ENCODE peak calls at places on chromosomes 5 and 9, in eight cellular contexts. One of them, this sample, is unnamed.

GRCh38 chr5:149005077-149005892 is 57.6 kb downstream of the SH3TC2 start:
- DNase-seq in SK-N-SH: peak
- DNase-seq in CMK: no peak
- DNase-seq in fibroblast of gingiva: peak
- DNase-seq in erythroblast: no peak
- DNase-seq in ecto neural progenitor cell: no peak
- DNase-seq in T-helper 17 cell: no peak
- DNase-seq in T-helper 9 cell: no peak
- DNase-seq in this sample: no peak

GRCh38 chr5:14008819-14009311 is 64.4 kb upstream of the DNAH5 start:
- DNase-seq in T-helper 17 cell: no peak
- DNase-seq in CMK: no peak
- DNase-seq in ecto neural progenitor cell: no peak
- DNase-seq in fibroblast of gingiva: peak
- DNase-seq in erythroblast: no peak
- DNase-seq in T-helper 9 cell: no peak
- DNase-seq in SK-N-SH: no peak
- DNase-seq in this sample: no peak

GRCh38 chr5:120139039-120139438 is 325.1 kb upstream of the PRR16 start:
- DNase-seq in SK-N-SH: no peak
- DNase-seq in CMK: no peak
- DNase-seq in erythroblast: peak
- DNase-seq in fibroblast of gingiva: peak
- DNase-seq in T-helper 17 cell: no peak
- DNase-seq in T-helper 9 cell: no peak
- DNase-seq in ecto neural progenitor cell: no peak
- DNase-seq in this sample: no peak

GRCh38 chr9:97501177-97501971 is at the start of gene TMOD1:
- DNase-seq in fibroblast of gingiva: peak
- DNase-seq in ecto neural progenitor cell: peak
- DNase-seq in T-helper 9 cell: peak
- DNase-seq in SK-N-SH: peak
- DNase-seq in CMK: peak
- DNase-seq in T-helper 17 cell: peak
- DNase-seq in erythroblast: peak
- DNase-seq in this sample: no peak

GRCh38 chr9:18317896-18318295 is 156.1 kb upstream of the ADAMTSL1 start:
- DNase-seq in CMK: no peak
- DNase-seq in T-helper 9 cell: no peak
- DNase-seq in fibroblast of gingiva: peak
- DNase-seq in SK-N-SH: no peak
- DNase-seq in ecto neural progenitor cell: no peak
- DNase-seq in erythroblast: no peak
- DNase-seq in T-helper 17 cell: no peak
- DNase-seq in this sample: no peak

GRCh38 chr9:32264171-32264862 is 120.1 kb upstream of the ACO1 start:
- DNase-seq in SK-N-SH: peak
- DNase-seq in T-helper 9 cell: no peak
- DNase-seq in T-helper 17 cell: no peak
- DNase-seq in fibroblast of gingiva: no peak
- DNase-seq in erythroblast: peak
- DNase-seq in ecto neural progenitor cell: peak
- DNase-seq in CMK: no peak
- DNase-seq in this sample: no peak

GRCh38 chr5:126865299-126865698 is 88.4 kb downstream of the LMNB1 start:
- DNase-seq in ecto neural progenitor cell: no peak
- DNase-seq in T-helper 17 cell: no peak
- DNase-seq in fibroblast of gingiva: peak
- DNase-seq in SK-N-SH: no peak
- DNase-seq in erythroblast: no peak
- DNase-seq in T-helper 9 cell: no peak
- DNase-seq in CMK: no peak
- DNase-seq in this sample: no peak

GRCh38 chr5:159854916-159855315 is 61.4 kb upstream of the ADRA1B start:
- DNase-seq in fibroblast of gingiva: no peak
- DNase-seq in T-helper 9 cell: no peak
- DNase-seq in CMK: no peak
- DNase-seq in erythroblast: no peak
- DNase-seq in ecto neural progenitor cell: no peak
- DNase-seq in T-helper 17 cell: no peak
- DNase-seq in SK-N-SH: no peak
- DNase-seq in this sample: no peak

GRCh38 chr9:21710792-21711191 is 91.6 kb upstream of the MTAP start:
- DNase-seq in CMK: no peak
- DNase-seq in fibroblast of gingiva: no peak
- DNase-seq in T-helper 17 cell: no peak
- DNase-seq in T-helper 9 cell: no peak
- DNase-seq in ecto neural progenitor cell: no peak
- DNase-seq in erythroblast: no peak
- DNase-seq in SK-N-SH: no peak
- DNase-seq in this sample: no peak

GRCh38 chr5:145701404-145701803 is 133.7 kb downstream of the PRELID2 start:
- DNase-seq in T-helper 9 cell: no peak
- DNase-seq in erythroblast: no peak
- DNase-seq in SK-N-SH: no peak
- DNase-seq in CMK: no peak
- DNase-seq in T-helper 17 cell: no peak
- DNase-seq in fibroblast of gingiva: no peak
- DNase-seq in ecto neural progenitor cell: no peak
- DNase-seq in this sample: no peak

GRCh38 chr9:23826120-23826629 is at the start of gene ELAVL2:
- DNase-seq in fibroblast of gingiva: peak
- DNase-seq in T-helper 9 cell: no peak
- DNase-seq in ecto neural progenitor cell: peak
- DNase-seq in CMK: no peak
- DNase-seq in SK-N-SH: peak
- DNase-seq in T-helper 17 cell: no peak
- DNase-seq in erythroblast: peak
- DNase-seq in this sample: no peak

GRCh38 chr5:100668511-100668910 is 133.3 kb downstream of the FAM174A start:
- DNase-seq in ecto neural progenitor cell: no peak
- DNase-seq in SK-N-SH: no peak
- DNase-seq in T-helper 17 cell: no peak
- DNase-seq in fibroblast of gingiva: no peak
- DNase-seq in CMK: no peak
- DNase-seq in T-helper 9 cell: no peak
- DNase-seq in erythroblast: no peak
- DNase-seq in this sample: no peak

GRCh38 chr5:94613583-94613982 is 4.8 kb downstream of the KIAA0825 start:
- DNase-seq in fibroblast of gingiva: no peak
- DNase-seq in CMK: no peak
- DNase-seq in SK-N-SH: peak
- DNase-seq in T-helper 17 cell: no peak
- DNase-seq in ecto neural progenitor cell: no peak
- DNase-seq in T-helper 9 cell: no peak
- DNase-seq in erythroblast: peak
- DNase-seq in this sample: no peak

GRCh38 chr9:1839984-1840383 is 175.2 kb upstream of the SMARCA2 start:
- DNase-seq in T-helper 9 cell: no peak
- DNase-seq in ecto neural progenitor cell: no peak
- DNase-seq in T-helper 17 cell: no peak
- DNase-seq in fibroblast of gingiva: no peak
- DNase-seq in erythroblast: no peak
- DNase-seq in SK-N-SH: no peak
- DNase-seq in CMK: no peak
- DNase-seq in this sample: no peak

GRCh38 chr5:176609724-176610429 is at the start of gene GPRIN1:
- DNase-seq in ecto neural progenitor cell: peak
- DNase-seq in CMK: peak
- DNase-seq in SK-N-SH: peak
- DNase-seq in T-helper 9 cell: peak
- DNase-seq in fibroblast of gingiva: peak
- DNase-seq in T-helper 17 cell: peak
- DNase-seq in erythroblast: peak
- DNase-seq in this sample: peak

GRCh38 chr9:109894444-109894843 is 114.4 kb downstream of the PALM2AKAP2 start:
- DNase-seq in SK-N-SH: no peak
- DNase-seq in erythroblast: no peak
- DNase-seq in ecto neural progenitor cell: no peak
- DNase-seq in T-helper 9 cell: no peak
- DNase-seq in CMK: no peak
- DNase-seq in fibroblast of gingiva: no peak
- DNase-seq in T-helper 17 cell: no peak
- DNase-seq in this sample: no peak

GRCh38 chr9:38408719-38409118 is 15.5 kb downstream of the IGFBPL1 start:
- DNase-seq in T-helper 9 cell: no peak
- DNase-seq in fibroblast of gingiva: no peak
- DNase-seq in CMK: no peak
- DNase-seq in T-helper 17 cell: no peak
- DNase-seq in ecto neural progenitor cell: no peak
- DNase-seq in erythroblast: no peak
- DNase-seq in SK-N-SH: no peak
- DNase-seq in this sample: no peak

GRCh38 chr5:122507581-122507980 is 195.5 kb downstream of the SNCAIP start:
- DNase-seq in ecto neural progenitor cell: no peak
- DNase-seq in T-helper 17 cell: no peak
- DNase-seq in erythroblast: no peak
- DNase-seq in fibroblast of gingiva: no peak
- DNase-seq in CMK: no peak
- DNase-seq in T-helper 9 cell: no peak
- DNase-seq in SK-N-SH: no peak
- DNase-seq in this sample: no peak

GRCh38 chr5:135623186-135623715 is 44.5 kb upstream of the CXCL14 start:
- DNase-seq in T-helper 9 cell: no peak
- DNase-seq in erythroblast: no peak
- DNase-seq in fibroblast of gingiva: no peak
- DNase-seq in SK-N-SH: no peak
- DNase-seq in T-helper 17 cell: no peak
- DNase-seq in CMK: no peak
- DNase-seq in ecto neural progenitor cell: no peak
- DNase-seq in this sample: no peak

GRCh38 chr9:112271466-112272098 is 61.8 kb downstream of the PTBP3 start:
- DNase-seq in ecto neural progenitor cell: no peak
- DNase-seq in SK-N-SH: no peak
- DNase-seq in erythroblast: no peak
- DNase-seq in fibroblast of gingiva: no peak
- DNase-seq in T-helper 9 cell: no peak
- DNase-seq in CMK: no peak
- DNase-seq in T-helper 17 cell: no peak
- DNase-seq in this sample: no peak

GRCh38 chr9:117541192-117541591 is 126.3 kb upstream of the ASTN2 start:
- DNase-seq in T-helper 17 cell: no peak
- DNase-seq in CMK: no peak
- DNase-seq in ecto neural progenitor cell: no peak
- DNase-seq in SK-N-SH: no peak
- DNase-seq in erythroblast: no peak
- DNase-seq in T-helper 9 cell: no peak
- DNase-seq in fibroblast of gingiva: no peak
- DNase-seq in this sample: no peak

GRCh38 chr9:136117291-136118060 is 1.2 kb downstream of the TMEM250 start:
- DNase-seq in SK-N-SH: peak
- DNase-seq in T-helper 17 cell: no peak
- DNase-seq in T-helper 9 cell: no peak
- DNase-seq in erythroblast: peak
- DNase-seq in fibroblast of gingiva: peak
- DNase-seq in ecto neural progenitor cell: no peak
- DNase-seq in CMK: no peak
- DNase-seq in this sample: no peak

GRCh38 chr9:96478829-96479371 is 28.9 kb downstream of the HABP4 start:
- DNase-seq in fibroblast of gingiva: peak
- DNase-seq in SK-N-SH: no peak
- DNase-seq in ecto neural progenitor cell: no peak
- DNase-seq in CMK: no peak
- DNase-seq in T-helper 9 cell: no peak
- DNase-seq in erythroblast: no peak
- DNase-seq in T-helper 17 cell: no peak
- DNase-seq in this sample: no peak

GRCh38 chr5:140632366-140633080 is 452 bp downstream of the CD14 start:
- DNase-seq in SK-N-SH: no peak
- DNase-seq in T-helper 9 cell: peak
- DNase-seq in fibroblast of gingiva: peak
- DNase-seq in CMK: no peak
- DNase-seq in ecto neural progenitor cell: no peak
- DNase-seq in T-helper 17 cell: peak
- DNase-seq in erythroblast: peak
- DNase-seq in this sample: peak

GRCh38 chr5:151082976-151083651 is 2.3 kb upstream of the TNIP1 start:
- DNase-seq in T-helper 17 cell: peak
- DNase-seq in T-helper 9 cell: peak
- DNase-seq in SK-N-SH: no peak
- DNase-seq in fibroblast of gingiva: no peak
- DNase-seq in ecto neural progenitor cell: no peak
- DNase-seq in erythroblast: no peak
- DNase-seq in CMK: no peak
- DNase-seq in this sample: peak

GRCh38 chr5:138989720-138990119 is 114.6 kb upstream of the LRRTM2 start:
- DNase-seq in fibroblast of gingiva: peak
- DNase-seq in T-helper 17 cell: no peak
- DNase-seq in SK-N-SH: no peak
- DNase-seq in T-helper 9 cell: no peak
- DNase-seq in ecto neural progenitor cell: no peak
- DNase-seq in erythroblast: no peak
- DNase-seq in CMK: no peak
- DNase-seq in this sample: no peak

GRCh38 chr9:88531920-88532319 is 3.1 kb upstream of the NXNL2 start:
- DNase-seq in SK-N-SH: no peak
- DNase-seq in fibroblast of gingiva: no peak
- DNase-seq in erythroblast: no peak
- DNase-seq in T-helper 9 cell: no peak
- DNase-seq in ecto neural progenitor cell: no peak
- DNase-seq in CMK: no peak
- DNase-seq in T-helper 17 cell: no peak
- DNase-seq in this sample: no peak

GRCh38 chr9:4117835-4118610 is 181.8 kb downstream of the GLIS3 start:
- DNase-seq in CMK: no peak
- DNase-seq in SK-N-SH: peak
- DNase-seq in ecto neural progenitor cell: no peak
- DNase-seq in T-helper 17 cell: peak
- DNase-seq in fibroblast of gingiva: no peak
- DNase-seq in T-helper 9 cell: peak
- DNase-seq in erythroblast: peak
- DNase-seq in this sample: peak

GRCh38 chr5:131514316-131515275 is 120.4 kb downstream of the RAPGEF6 start:
- DNase-seq in T-helper 9 cell: no peak
- DNase-seq in ecto neural progenitor cell: no peak
- DNase-seq in SK-N-SH: no peak
- DNase-seq in fibroblast of gingiva: no peak
- DNase-seq in erythroblast: no peak
- DNase-seq in T-helper 17 cell: no peak
- DNase-seq in CMK: no peak
- DNase-seq in this sample: peak

GRCh38 chr5:2153350-2153749 is 270.6 kb upstream of the IRX4 start:
- DNase-seq in CMK: no peak
- DNase-seq in SK-N-SH: no peak
- DNase-seq in ecto neural progenitor cell: no peak
- DNase-seq in erythroblast: no peak
- DNase-seq in T-helper 17 cell: no peak
- DNase-seq in T-helper 9 cell: no peak
- DNase-seq in fibroblast of gingiva: no peak
- DNase-seq in this sample: no peak

GRCh38 chr5:9197881-9198260 is 348.0 kb downstream of the SEMA5A start:
- DNase-seq in T-helper 17 cell: no peak
- DNase-seq in erythroblast: no peak
- DNase-seq in fibroblast of gingiva: peak
- DNase-seq in SK-N-SH: no peak
- DNase-seq in T-helper 9 cell: no peak
- DNase-seq in CMK: no peak
- DNase-seq in ecto neural progenitor cell: no peak
- DNase-seq in this sample: no peak

GRCh38 chr5:39273314-39273954 is 54.1 kb upstream of the FYB1 start:
- DNase-seq in fibroblast of gingiva: no peak
- DNase-seq in T-helper 17 cell: no peak
- DNase-seq in ecto neural progenitor cell: no peak
- DNase-seq in SK-N-SH: no peak
- DNase-seq in T-helper 9 cell: no peak
- DNase-seq in CMK: no peak
- DNase-seq in erythroblast: no peak
- DNase-seq in this sample: no peak

This sample was measured in activated gamma-delta T cell treated with Interleukin-2 at 50 U/mL for 16 hours.